ENCODE peak calls at places on chromosomes 11 and 22, in six cellular contexts. I is A549, E is HCT116, T is SK-N-SH, S is GM23338, K is K562. O is an unnamed sample.

GRCh38 chr22:44281706-44282637 is 30.8 kb downstream of the SHISAL1 start:
- DNase-seq in I (no peak), E (no peak), T (no peak), S (no peak), K (no peak), O (no peak)

GRCh38 chr11:14029971-14030531 is 67.5 kb downstream of the SPON1 start:
- DNase-seq in I (peak), E (no peak), T (no peak), S (no peak), K (no peak), O (no peak)

GRCh38 chr11:100808904-100809491 is 121.9 kb downstream of the ARHGAP42 start:
- DNase-seq in I (peak), E (no peak), T (no peak), S (peak), K (peak), O (no peak)

GRCh38 chr11:118640332-118641154 is 33.1 kb downstream of the PHLDB1 start:
- DNase-seq in I (no peak), E (no peak), T (peak), S (peak), K (no peak), O (no peak)

GRCh38 chr11:35214792-35215193 is 75.8 kb downstream of the CD44 start:
- DNase-seq in I (peak), E (peak), T (no peak), S (peak), K (no peak), O (no peak)

GRCh38 chr22:44531487-44531886 is 33.5 kb upstream of the RTL6 start:
- DNase-seq in I (no peak), E (no peak), T (peak), S (no peak), K (no peak), O (no peak)

GRCh38 chr11:35223429-35223828 is 84.5 kb downstream of the CD44 start:
- DNase-seq in I (no peak), E (no peak), T (peak), S (peak), K (no peak), O (no peak)

GRCh38 chr22:33811686-33812085 is 108.6 kb downstream of the LARGE1 start:
- DNase-seq in I (no peak), E (no peak), T (no peak), S (peak), K (no peak), O (no peak)

GRCh38 chr11:111801135-111801534 is 34.9 kb upstream of the PPP2R1B start:
- DNase-seq in I (no peak), E (no peak), T (no peak), S (no peak), K (no peak), O (no peak)

GRCh38 chr22:49329636-49330035 is 498.0 kb downstream of the BRD1 start:
- DNase-seq in I (no peak), E (no peak), T (no peak), S (no peak), K (no peak), O (no peak)

GRCh38 chr11:64372021-64372420 is 13.1 kb downstream of the RPS6KA4 start:
- DNase-seq in I (no peak), E (no peak), T (no peak), S (no peak), K (no peak), O (no peak)

GRCh38 chr11:71488086-71488967 is 35.3 kb downstream of the NADSYN1 start:
- DNase-seq in I (peak), E (no peak), T (peak), S (peak), K (peak), O (no peak)

GRCh38 chr11:125390949-125391348 is 105.1 kb downstream of the FEZ1 start:
- DNase-seq in I (no peak), E (no peak), T (peak), S (peak), K (no peak), O (no peak)

GRCh38 chr11:47372422-47372821 is 5.9 kb downstream of the SPI1 start:
- DNase-seq in I (no peak), E (no peak), T (no peak), S (no peak), K (no peak), O (no peak)

GRCh38 chr22:49617264-49617663 is 210.4 kb downstream of the BRD1 start:
- DNase-seq in I (no peak), E (no peak), T (no peak), S (no peak), K (no peak), O (no peak)

GRCh38 chr22:25038239-25038638 is 85.7 kb downstream of the KIAA1671 start:
- DNase-seq in I (no peak), E (no peak), T (no peak), S (no peak), K (no peak), O (no peak)
- TF ChIP-seq REST in I (no peak), E (no peak), T (no peak), S (no peak), K (no peak), O (no peak)

DNA sequence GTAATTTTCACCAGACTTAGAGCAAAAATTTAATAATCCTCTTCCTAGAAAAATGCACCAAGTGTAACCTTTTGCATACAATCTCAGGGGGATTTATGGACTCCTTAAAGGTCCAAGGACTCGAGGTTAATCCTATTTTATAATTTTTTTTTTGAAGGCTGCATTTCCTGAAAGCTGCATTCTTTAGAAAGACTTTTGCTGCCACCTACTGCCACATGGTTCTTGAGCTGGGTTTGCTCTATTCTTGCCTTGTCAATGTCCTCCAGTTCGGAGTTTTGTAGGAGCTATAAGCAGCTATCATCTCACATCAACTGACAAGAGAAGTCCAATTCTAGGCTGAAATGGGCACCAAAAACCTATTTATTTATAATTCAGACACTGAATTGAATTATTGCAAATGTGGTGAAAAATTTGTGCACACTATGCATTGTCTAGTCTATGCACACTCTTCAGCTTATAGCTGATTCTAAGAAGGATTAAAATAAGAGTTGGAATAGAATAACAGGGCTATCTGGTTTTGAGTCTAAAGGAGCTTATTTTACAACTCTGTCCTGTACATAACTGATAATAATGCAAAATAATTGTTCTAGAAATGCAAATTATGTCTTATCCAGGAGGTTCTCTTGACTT is 31.3 kb downstream of the TRAF6 start:
- DNase-seq in I (peak), E (peak), T (peak), S (peak), K (no peak), O (no peak)
- TF ChIP-seq REST in I (no peak), E (no peak), T (no peak), S (no peak), K (no peak), O (no peak)

GRCh38 chr11:116219171-116219635 is 553.6 kb downstream of the BUD13 start:
- DNase-seq in I (no peak), E (no peak), T (peak), S (no peak), K (no peak), O (no peak)
- TF ChIP-seq REST in I (no peak), E (no peak), T (no peak), S (no peak), K (no peak), O (no peak)

DNA sequence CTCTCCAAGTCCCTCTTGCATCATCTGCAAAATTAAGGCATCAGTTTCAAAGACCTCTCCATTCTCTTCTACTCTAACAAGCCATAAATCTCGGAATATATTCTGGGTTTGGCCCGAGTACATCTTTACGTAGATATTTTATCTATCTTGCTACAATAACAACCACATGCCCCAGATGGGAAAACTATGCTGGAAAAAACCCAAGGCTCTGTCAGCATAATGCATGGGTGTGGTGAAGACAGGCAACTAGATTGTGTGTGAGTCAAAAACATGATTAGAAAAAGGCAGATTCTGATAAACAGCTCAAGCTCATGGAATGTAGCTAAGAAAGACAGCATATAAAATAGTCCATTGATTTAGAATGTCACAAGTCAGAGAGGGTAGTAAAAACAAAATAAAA is 228.3 kb upstream of the BLID start:
- DNase-seq in I (no peak), E (no peak), T (peak), S (no peak), K (no peak), O (no peak)
- TF ChIP-seq REST in I (no peak), E (no peak), T (no peak), S (no peak), K (no peak), O (no peak)